ENCODE peak calls at places on chromosome 22, in four cellular contexts. One of them, this sample, is unnamed. For H3K4me1, the result is how much of the 10 kb centered on the place peaks cover.

GRCh38 chr22:48504519-48505140 is 1323.0 kb downstream of the BRD1 start:
- DNase-seq in Peyer's patch: no peak
- DNase-seq in MM.1S: no peak
- DNase-seq in astrocyte: no peak
- DNase-seq in this sample: no peak

GRCh38 chr22:19184276-19184997 is 5.9 kb upstream of the SLC25A1 start:
- DNase-seq in Peyer's patch: no peak
- DNase-seq in MM.1S: no peak
- DNase-seq in astrocyte: no peak
- DNase-seq in this sample: no peak

GRCh38 chr22:35538801-35539321 is 1.8 kb upstream of the RASD2 start:
- DNase-seq in Peyer's patch: no peak
- DNase-seq in MM.1S: peak
- DNase-seq in astrocyte: no peak
- DNase-seq in this sample: peak

GRCh38 chr22:41781508-41781906 is 19.0 kb upstream of the CCDC134 start:
- DNase-seq in Peyer's patch: no peak
- DNase-seq in MM.1S: no peak
- DNase-seq in astrocyte: no peak
- DNase-seq in this sample: no peak

GRCh38 chr22:29359469-29359868 is 28.9 kb downstream of the AP1B1 start:
- DNase-seq in Peyer's patch: peak
- DNase-seq in MM.1S: no peak
- DNase-seq in astrocyte: peak
- DNase-seq in this sample: peak

GRCh38 chr22:24803064-24803542 is 2.9 kb upstream of the SGSM1 start:
- DNase-seq in Peyer's patch: peak
- DNase-seq in MM.1S: peak
- DNase-seq in astrocyte: no peak
- DNase-seq in this sample: peak

GRCh38 chr22:41966607-41967240 is 2.5 kb upstream of the SEPTIN3 start:
- DNase-seq in Peyer's patch: no peak
- DNase-seq in MM.1S: peak
- DNase-seq in astrocyte: peak
- DNase-seq in this sample: peak

GRCh38 chr22:22395230-22395629 is 113.3 kb downstream of the ZNF280B start:
- DNase-seq in Peyer's patch: no peak
- DNase-seq in MM.1S: no peak
- DNase-seq in astrocyte: no peak
- DNase-seq in this sample: peak

GRCh38 chr22:19834599-19834998 is 20.1 kb downstream of the GNB1L start:
- DNase-seq in Peyer's patch: no peak
- DNase-seq in MM.1S: no peak
- DNase-seq in astrocyte: no peak
- DNase-seq in this sample: no peak

GRCh38 chr22:21451545-21452520 is 15.4 kb upstream of the TMEM191C start:
- DNase-seq in Peyer's patch: no peak
- DNase-seq in MM.1S: no peak
- DNase-seq in astrocyte: no peak
- DNase-seq in this sample: no peak

GRCh38 chr22:27668828-27669797 is 132.4 kb downstream of the MN1 start:
- DNase-seq in Peyer's patch: peak
- DNase-seq in MM.1S: no peak
- DNase-seq in astrocyte: peak
- DNase-seq in this sample: no peak

GRCh38 chr22:20494978-20495860 is at the start of gene KLHL22:
- DNase-seq in Peyer's patch: peak
- DNase-seq in MM.1S: peak
- DNase-seq in astrocyte: peak
- DNase-seq in this sample: peak

GRCh38 chr22:47739216-47739615 is 976.8 kb downstream of the TBC1D22A start:
- DNase-seq in Peyer's patch: no peak
- DNase-seq in MM.1S: no peak
- DNase-seq in astrocyte: no peak
- DNase-seq in this sample: no peak

GRCh38 chr22:22773979-22774738 is 113.5 kb upstream of the IGLL5 start:
- DNase-seq in Peyer's patch: no peak
- DNase-seq in MM.1S: no peak
- DNase-seq in astrocyte: no peak
- DNase-seq in this sample: peak

GRCh38 chr22:48667289-48667688 is 1160.4 kb downstream of the BRD1 start:
- DNase-seq in Peyer's patch: no peak
- DNase-seq in MM.1S: no peak
- DNase-seq in astrocyte: no peak
- DNase-seq in this sample: no peak

GRCh38 chr22:37896181-37896592 is 9.9 kb upstream of the MICALL1 start:
- DNase-seq in Peyer's patch: no peak
- DNase-seq in MM.1S: peak
- DNase-seq in astrocyte: no peak
- DNase-seq in this sample: peak

GRCh38 chr22:38190581-38190980 is 9.0 kb upstream of the PLA2G6 start:
- DNase-seq in Peyer's patch: no peak
- DNase-seq in MM.1S: no peak
- DNase-seq in astrocyte: no peak
- DNase-seq in this sample: no peak

GRCh38 chr22:35444685-35445399 is 44.9 kb downstream of the MCM5 start:
- DNase-seq in Peyer's patch: peak
- DNase-seq in MM.1S: no peak
- DNase-seq in astrocyte: no peak
- DNase-seq in this sample: no peak

GRCh38 chr22:22507743-22508273 is 734 bp downstream of the ZNF280B start:
- DNase-seq in Peyer's patch: no peak
- DNase-seq in MM.1S: no peak
- DNase-seq in astrocyte: no peak
- DNase-seq in this sample: peak

GRCh38 chr22:42925598-42925997 is 68.5 kb upstream of the ARFGAP3 start:
- DNase-seq in Peyer's patch: no peak
- DNase-seq in MM.1S: no peak
- DNase-seq in astrocyte: no peak
- DNase-seq in this sample: no peak

GRCh38 chr22:38228873-38229740 is 27.3 kb downstream of the MAFF start:
- DNase-seq in Peyer's patch: peak
- DNase-seq in MM.1S: no peak
- DNase-seq in astrocyte: peak
- DNase-seq in this sample: no peak

GRCh38 chr22:24593810-24594568 is 1.1 kb upstream of the LRRC75B start:
- DNase-seq in Peyer's patch: peak
- DNase-seq in MM.1S: no peak
- DNase-seq in astrocyte: no peak
- DNase-seq in this sample: no peak

GRCh38 chr22:44753189-44754042 is 1.0 kb downstream of the ARHGAP8 start:
- DNase-seq in Peyer's patch: no peak
- DNase-seq in MM.1S: no peak
- DNase-seq in astrocyte: peak
- DNase-seq in this sample: no peak

GRCh38 chr22:30878516-30879365 is 89.8 kb downstream of the MORC2 start:
- DNase-seq in Peyer's patch: peak
- DNase-seq in MM.1S: no peak
- DNase-seq in astrocyte: no peak
- DNase-seq in this sample: no peak

GRCh38 chr22:30875481-30876215 is 92.9 kb downstream of the MORC2 start:
- DNase-seq in Peyer's patch: no peak
- DNase-seq in MM.1S: no peak
- DNase-seq in astrocyte: no peak
- DNase-seq in this sample: no peak

GRCh38 chr22:30877662-30878515 is 90.7 kb downstream of the MORC2 start:
- DNase-seq in Peyer's patch: no peak
- DNase-seq in MM.1S: no peak
- DNase-seq in astrocyte: no peak
- DNase-seq in this sample: no peak

GRCh38 chr22:30876221-30876751 is 92.3 kb downstream of the MORC2 start:
- DNase-seq in Peyer's patch: no peak
- DNase-seq in MM.1S: no peak
- DNase-seq in astrocyte: no peak
- DNase-seq in this sample: no peak

GRCh38 chr22:30876925-30877553 is 91.5 kb downstream of the MORC2 start:
- DNase-seq in Peyer's patch: no peak
- DNase-seq in MM.1S: no peak
- DNase-seq in astrocyte: peak
- DNase-seq in this sample: no peak
- H3K4me1 ChIP-seq in Peyer's patch: under half
- H3K4me1 ChIP-seq in MM.1S: under half
- H3K4me1 ChIP-seq in astrocyte: under half
- H3K4me1 ChIP-seq in this sample: under half

GRCh38 chr22:45832959-45833580 is 143.9 kb downstream of the WNT7B start:
- DNase-seq in Peyer's patch: no peak
- DNase-seq in MM.1S: no peak
- DNase-seq in astrocyte: no peak
- DNase-seq in this sample: no peak

GRCh38 chr22:45833613-45834012 is 143.3 kb downstream of the WNT7B start:
- DNase-seq in Peyer's patch: no peak
- DNase-seq in MM.1S: no peak
- DNase-seq in astrocyte: no peak
- DNase-seq in this sample: no peak

GRCh38 chr22:45831394-45831793 is 145.6 kb downstream of the WNT7B start:
- DNase-seq in Peyer's patch: no peak
- DNase-seq in MM.1S: no peak
- DNase-seq in astrocyte: peak
- DNase-seq in this sample: peak

GRCh38 chr22:45830531-45831245 is 146.3 kb downstream of the WNT7B start:
- DNase-seq in Peyer's patch: no peak
- DNase-seq in MM.1S: no peak
- DNase-seq in astrocyte: peak
- DNase-seq in this sample: no peak

DNA sequence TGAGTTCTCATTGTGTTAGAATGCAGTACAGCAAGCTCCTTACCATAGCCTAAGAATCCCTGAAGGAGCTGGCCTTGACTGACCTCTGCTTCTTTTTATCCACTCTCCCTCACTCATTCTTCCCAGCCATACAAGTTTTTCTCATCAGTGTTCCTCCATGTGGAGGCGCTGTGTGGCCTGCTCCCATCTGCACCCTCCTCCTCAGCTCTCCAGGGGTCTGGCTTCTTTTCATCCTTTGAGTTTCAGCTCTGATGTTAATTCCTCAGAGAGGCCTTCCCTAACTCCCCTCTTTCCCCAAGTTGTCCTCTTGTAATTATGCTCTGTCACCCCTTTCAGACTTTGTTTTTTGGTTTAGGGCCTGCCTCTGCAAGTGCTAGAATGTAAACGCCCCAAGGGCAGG is 144.8 kb downstream of the WNT7B start:
- DNase-seq in Peyer's patch: no peak
- DNase-seq in MM.1S: no peak
- DNase-seq in astrocyte: no peak
- DNase-seq in this sample: no peak
- TF ChIP-seq CTCF in Peyer's patch: no peak
- TF ChIP-seq CTCF in MM.1S: no peak
- TF ChIP-seq CTCF in astrocyte: no peak
- TF ChIP-seq CTCF in this sample: no peak

DNA sequence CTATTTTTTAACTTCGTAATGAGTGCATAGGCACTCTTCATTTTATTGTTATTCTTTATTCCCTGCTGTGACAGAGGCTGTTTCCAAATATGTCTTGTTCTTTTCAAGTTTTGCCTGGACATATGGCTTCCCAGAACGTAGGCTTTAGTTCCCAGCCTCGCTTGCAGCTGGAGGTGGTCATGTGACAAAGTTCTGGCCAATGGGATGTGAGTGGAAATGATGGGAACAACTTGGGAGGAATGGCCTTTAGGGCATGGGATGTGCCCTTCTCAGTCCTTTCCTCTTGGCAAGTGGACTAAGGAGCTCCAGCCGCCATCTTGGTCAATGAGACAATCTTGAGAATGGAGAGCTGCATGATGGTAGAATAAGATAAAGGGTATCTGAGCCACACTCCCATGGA is 70.8 kb upstream of the EIF3D start:
- DNase-seq in Peyer's patch: no peak
- DNase-seq in MM.1S: no peak
- DNase-seq in astrocyte: no peak
- DNase-seq in this sample: no peak
- H3K27ac ChIP-seq in Peyer's patch: no peak
- H3K27ac ChIP-seq in MM.1S: no peak
- H3K27ac ChIP-seq in astrocyte: no peak
- H3K27ac ChIP-seq in this sample: no peak

GRCh38 chr22:40216041-40216756 is 38.5 kb downstream of the TNRC6B start:
- DNase-seq in Peyer's patch: no peak
- DNase-seq in MM.1S: peak
- DNase-seq in astrocyte: no peak
- DNase-seq in this sample: peak
- H3K4me1 ChIP-seq in Peyer's patch: under half
- H3K4me1 ChIP-seq in MM.1S: under half
- H3K4me1 ChIP-seq in astrocyte: under half
- H3K4me1 ChIP-seq in this sample: half or more

GRCh38 chr22:34055525-34056200 is 135.4 kb upstream of the LARGE1 start:
- DNase-seq in Peyer's patch: no peak
- DNase-seq in MM.1S: peak
- DNase-seq in astrocyte: no peak
- DNase-seq in this sample: peak

GRCh38 chr22:34057726-34058125 is 137.4 kb upstream of the LARGE1 start:
- DNase-seq in Peyer's patch: no peak
- DNase-seq in MM.1S: no peak
- DNase-seq in astrocyte: no peak
- DNase-seq in this sample: no peak
- TF ChIP-seq CTCF in Peyer's patch: no peak
- TF ChIP-seq CTCF in MM.1S: no peak
- TF ChIP-seq CTCF in astrocyte: no peak
- TF ChIP-seq CTCF in this sample: no peak

This sample was measured in OCI-LY7.